ENCODE peak calls at places on chromosomes 2 and 18, in ten cellular contexts. O, I, K, R, B, G, U, S, J and X are unnamed samples.
A peak's percentile ranks its signal among the peaks of the same experiment; 100 is the strongest.

GRCh38 chr2:74935883-74936483 is 22.5 kb upstream of the POLE4 start:
- DNase-seq in B (no peak), I (no peak), G (no peak), U (peak; percentile 46), O (no peak), J (no peak), K (no peak), S (peak; percentile 90), R (no peak), X (no peak)

GRCh38 chr18:39945076-39945475 is 2010.0 kb upstream of the PIK3C3 start:
- DNase-seq in O (no peak), B (no peak), R (peak; percentile 8), G (no peak), U (no peak), S (no peak), K (no peak), I (no peak), J (no peak), X (no peak)

GRCh38 chr2:206863721-206864120 is 75.6 kb upstream of the CPO start:
- DNase-seq in S (no peak), U (no peak), I (no peak), B (no peak), G (no peak), R (no peak), O (no peak), K (no peak), J (no peak), X (no peak)

GRCh38 chr2:164839914-164840457 is 1.6 kb downstream of the COBLL1 start:
- DNase-seq in J (no peak), R (peak; percentile 66), B (peak; percentile 18), S (peak; percentile 86), I (peak; percentile 26), G (peak; percentile 32), O (peak; percentile 31), K (no peak), U (peak; percentile 46), X (no peak)

GRCh38 chr2:110114007-110114591 is 1.5 kb downstream of the MALL start:
- DNase-seq in J (no peak), R (peak; percentile 95), S (peak; percentile 62), U (no peak), B (no peak), I (no peak), K (peak; percentile 70), O (peak; percentile 47), G (no peak), X (no peak)

GRCh38 chr2:62826141-62826540 is 120.6 kb downstream of the EHBP1 start:
- DNase-seq in J (no peak), O (no peak), U (peak; percentile 79), K (no peak), I (no peak), B (peak; percentile 65), G (no peak), S (no peak), R (no peak), X (no peak)

GRCh38 chr2:6674381-6674780 is 191.3 kb downstream of the CMPK2 start:
- DNase-seq in O (no peak), K (no peak), I (no peak), B (no peak), G (no peak), J (no peak), U (peak; percentile 73), S (no peak), R (no peak), X (no peak)

GRCh38 chr2:15738225-15738546 is 146.5 kb downstream of the DDX1 start:
- DNase-seq in I (no peak), G (no peak), R (no peak), J (no peak), K (no peak), S (no peak), B (no peak), O (no peak), U (no peak), X (no peak)

GRCh38 chr2:99775585-99775984 is 285.8 kb upstream of the REV1 start:
- DNase-seq in G (no peak), U (peak; percentile 64), S (no peak), J (no peak), B (peak; percentile 81), I (no peak), R (peak; percentile 10), K (no peak), O (no peak), X (no peak)

GRCh38 chr2:69742170-69742952 is 427 bp downstream of the ANXA4 start:
- DNase-seq in S (peak; percentile 24), B (peak; percentile 11), K (peak; percentile 12), G (no peak), O (no peak), J (no peak), U (no peak), I (no peak), R (peak; percentile 29), X (peak; percentile 48)

GRCh38 chr18:5197032-5197434 is at the start of gene AKAIN1:
- DNase-seq in U (peak; percentile 22), I (peak; percentile 58), O (peak; percentile 1), G (peak; percentile 41), K (no peak), J (no peak), R (no peak), S (peak; percentile 14), B (peak; percentile 18), X (no peak)

GRCh38 chr2:111670776-111671175 is 213.2 kb downstream of the ANAPC1 start:
- DNase-seq in B (no peak), G (no peak), O (no peak), J (no peak), S (no peak), K (no peak), R (no peak), U (no peak), I (no peak), X (no peak)

GRCh38 chr18:24763765-24764548 is 303.5 kb downstream of the HRH4 start:
- DNase-seq in U (peak; percentile 38), K (no peak), J (no peak), B (peak; percentile 96), S (peak; percentile 88), O (no peak), I (no peak), G (peak; percentile 79), R (peak; percentile 4), X (no peak)

GRCh38 chr18:77455004-77455403 is 205.4 kb downstream of the GALR1 start:
- DNase-seq in O (no peak), I (no peak), J (no peak), K (no peak), B (no peak), G (no peak), R (no peak), U (no peak), S (no peak), X (no peak)

GRCh38 chr18:46051731-46052461 is 20.2 kb downstream of the PSTPIP2 start:
- DNase-seq in G (no peak), J (peak; percentile 53), I (no peak), U (peak; percentile 82), O (peak; percentile 98), B (peak; percentile 93), S (peak; percentile 94), R (no peak), K (no peak), X (no peak)

GRCh38 chr2:69652206-69652605 is 8.7 kb upstream of the AAK1 start:
- DNase-seq in K (peak; percentile 51), J (no peak), B (peak; percentile 94), S (peak; percentile 92), O (no peak), G (no peak), R (peak; percentile 95), I (no peak), U (peak; percentile 85), X (no peak)

DNA sequence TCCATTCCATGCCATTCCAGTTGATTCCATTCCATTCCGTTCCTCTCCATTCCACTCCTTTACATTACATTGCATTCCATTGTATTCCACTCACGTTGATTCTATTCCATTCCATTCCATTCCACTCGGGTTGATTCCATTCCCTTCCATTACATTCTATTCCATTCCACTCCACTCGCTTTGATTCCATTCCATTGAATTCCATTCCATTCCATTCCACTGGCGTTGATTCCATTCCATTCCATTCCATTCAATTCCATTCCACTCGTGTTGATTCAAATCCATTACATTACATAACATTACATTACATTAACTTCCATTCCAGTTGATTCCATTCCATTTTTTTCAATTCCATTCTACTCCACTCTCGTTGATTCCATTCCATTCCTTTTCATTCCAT is 1142.8 kb downstream of the RPIA start:
- DNase-seq in J (no peak), K (no peak), U (no peak), O (no peak), G (no peak), R (no peak), B (no peak), S (no peak), I (no peak), X (no peak)
- H3K9me3 ChIP-seq in J (no peaks in the 10 kb centered on the region), K (peaks cover 55% of the 10 kb centered on the region), U (peaks cover 41% of the 10 kb centered on the region), O (no peaks in the 10 kb centered on the region), G (peaks cover 4% of the 10 kb centered on the region), R (peaks cover 7% of the 10 kb centered on the region), B (peaks cover 46% of the 10 kb centered on the region), S (no peaks in the 10 kb centered on the region), I (no peaks in the 10 kb centered on the region), X (peaks cover 20% of the 10 kb centered on the region)

DNA sequence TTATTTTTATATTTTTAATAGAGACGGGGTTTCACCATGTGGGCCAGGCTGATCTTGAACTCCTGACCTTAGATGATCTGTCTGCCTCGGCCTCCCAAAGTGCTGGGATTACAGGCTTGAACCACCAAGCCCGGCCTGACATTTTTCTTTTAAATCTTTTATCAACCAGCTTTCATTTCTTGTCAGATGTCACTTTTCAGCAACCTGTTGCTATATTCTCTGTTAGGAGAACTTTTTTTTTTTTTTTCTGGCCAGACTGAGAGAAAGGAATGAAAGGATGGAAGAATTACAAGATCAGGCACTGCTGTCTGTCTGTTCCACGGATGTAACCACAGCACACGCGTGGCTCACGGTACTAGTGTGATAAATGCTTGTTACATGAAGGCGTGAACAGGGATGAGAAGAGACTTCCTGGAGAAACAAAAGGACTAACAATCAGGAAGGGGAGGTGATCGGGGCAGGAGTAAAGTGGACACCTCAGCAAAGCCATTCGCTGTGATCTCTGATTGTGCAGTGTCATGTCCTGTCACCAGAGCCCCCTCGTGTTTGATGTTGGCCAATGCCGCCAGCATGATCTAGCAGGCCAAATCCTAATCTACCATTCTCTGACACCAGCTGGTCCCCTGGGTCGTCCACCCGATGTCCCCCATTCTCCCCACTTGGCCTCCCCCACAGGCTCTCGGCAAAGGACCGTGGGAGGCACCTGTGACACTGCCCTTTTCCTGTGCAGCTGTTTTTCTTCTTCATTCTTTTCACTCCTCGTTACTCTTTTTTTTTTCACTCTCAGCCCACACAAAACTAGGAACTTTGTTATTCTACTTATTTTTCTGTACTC is 146.6 kb downstream of the TGIF1 start:
- DNase-seq in U (peak; percentile 39), J (peak; percentile 46), K (peak; percentile 73), B (peak; percentile 58), G (peak; percentile 62), R (peak; percentile 44), S (peak; percentile 31), O (peak; percentile 88), I (peak; percentile 75), X (no peak)
- H3K27ac ChIP-seq in U (peak overlapping the region; percentile 98), J (peak overlapping the region; percentile 96), K (peak overlapping the region; percentile 100), B (peak overlapping the region; percentile 84), G (peak overlapping the region; percentile 97), R (peak overlapping the region; percentile 99), S (peak overlapping the region; percentile 99), O (peak overlapping the region; percentile 96), I (peak overlapping the region; percentile 96), X (peak overlapping the region; percentile 90)

GRCh38 chr2:21694536-21694935 is 570.8 kb downstream of the TDRD15 start:
- DNase-seq in S (no peak), K (no peak), J (no peak), B (no peak), R (no peak), O (no peak), G (no peak), I (no peak), U (no peak), X (no peak)
- TF ChIP-seq CTCF in S (no peak), K (no peak), J (no peak), B (no peak), R (no peak), O (no peak), G (no peak), I (no peak), U (no peak), X (no peak)

GRCh38 chr18:23258566-23259265 is 123.4 kb downstream of the CABLES1 start:
- DNase-seq in R (peak; percentile 4), J (no peak), K (no peak), I (no peak), O (no peak), B (no peak), U (no peak), S (no peak), G (no peak), X (no peak)
- H3K9me3 ChIP-seq in R (no peaks in the 10 kb centered on the region), J (no peaks in the 10 kb centered on the region), K (no peaks in the 10 kb centered on the region), I (no peaks in the 10 kb centered on the region), O (no peaks in the 10 kb centered on the region), B (no peaks in the 10 kb centered on the region), U (no peaks in the 10 kb centered on the region), S (no peaks in the 10 kb centered on the region), G (no peaks in the 10 kb centered on the region), X (no peaks in the 10 kb centered on the region)